ENCODE peak calls at places on chromosomes 4 and X, in four cellular contexts. P is NCI-H2029, F is head of caudate nucleus, J is putamen. U is an unnamed sample.

GRCh38 chrX:39670281-39670680 is 427.5 kb downstream of the BCOR start:
- DNase-seq in J (no peak), F (no peak), P (no peak), U (no peak)

GRCh38 chrX:144681501-144681900 is 565.8 kb upstream of the SPANXN1 start:
- DNase-seq in J (no peak), F (no peak), P (no peak), U (no peak)

GRCh38 chrX:115968436-115969252 is 201.9 kb upstream of the AGTR2 start:
- DNase-seq in F (peak; percentile 81), P (no peak), J (peak; percentile 70), U (peak; percentile 72)

GRCh38 chrX:134880866-134881265 is 109.9 kb upstream of the SMIM10 start:
- DNase-seq in P (no peak), F (no peak), J (no peak), U (no peak)

GRCh38 chrX:23888887-23889501 is 18.7 kb downstream of the APOO start:
- DNase-seq in F (no peak), P (no peak), J (no peak), U (no peak)

GRCh38 chrX:97308161-97308560 is 424.5 kb downstream of the RPA4 start:
- DNase-seq in J (no peak), P (no peak), F (no peak), U (no peak)

GRCh38 chr4:83112678-83113428 is 1.7 kb downstream of the PLAC8 start:
- DNase-seq in J (no peak), P (peak; percentile 41), F (no peak), U (no peak)

GRCh38 chr4:45350438-45350837 is 624.1 kb upstream of the GNPDA2 start:
- DNase-seq in J (peak; percentile 19), P (no peak), F (no peak), U (no peak)

GRCh38 chr4:1075809-1076524 is 37.4 kb downstream of the RNF212 start:
- DNase-seq in P (no peak), F (no peak), J (no peak), U (no peak)

GRCh38 chrX:103073442-103073841 is 9.5 kb upstream of the BEX1 start:
- DNase-seq in F (no peak), P (no peak), J (no peak), U (no peak)

GRCh38 chrX:2488621-2489285 is 12.0 kb downstream of the DHRSX start:
- DNase-seq in P (no peak), F (no peak), J (no peak), U (no peak)

GRCh38 chrX:46477435-46477834 is 67.8 kb downstream of the ZNF674 start:
- DNase-seq in F (no peak), P (no peak), J (peak; percentile 1), U (no peak)

GRCh38 chrX:119624417-119624816 is 18.2 kb upstream of the NKRF start:
- DNase-seq in P (no peak), F (no peak), J (no peak), U (no peak)

GRCh38 chr4:135552131-135552530 is 1350.5 kb upstream of the PABPC4L start:
- DNase-seq in J (no peak), P (no peak), F (no peak), U (no peak)

GRCh38 chr4:3007724-3008123 is 44.4 kb downstream of the GRK4 start:
- DNase-seq in J (no peak), P (no peak), F (no peak), U (no peak)

GRCh38 chr4:38009421-38009820 is 49.2 kb downstream of the PTTG2 start:
- DNase-seq in P (no peak), F (no peak), J (no peak), U (no peak)

GRCh38 chr4:169418846-169419245 is 148.1 kb upstream of the SH3RF1 start:
- DNase-seq in J (no peak), P (no peak), F (no peak), U (no peak)

GRCh38 chr4:4841156-4841555 is 18.3 kb upstream of the MSX1 start:
- DNase-seq in P (no peak), F (no peak), J (no peak), U (no peak)